ENCODE peak calls at places on chromosomes 12 and 14, in eight cellular contexts. One of them, this sample, is unnamed.

GRCh38 chr14:98114122-98114895 is 1157.7 kb downstream of the BCL11B start:
- DNase-seq in T47D: no peak
- DNase-seq in activated T-helper 1 cell treated with anti-CD3 and anti-CD28 coated beads, Interleukin-2, amount 50 U/mL, for 16 hours: no peak
- DNase-seq in transverse colon: no peak
- DNase-seq in neural crest cell: no peak
- DNase-seq in activated T-cell treated with anti-CD3 and anti-CD28 coated beads for 1 hour: no peak
- DNase-seq in activated CD4-positive, alpha-beta T cell treated with anti-CD3 and anti-CD28 coated beads, Interleukin-2, amount 50 U/mL, for 1 hour: no peak
- DNase-seq in islet precursor cell: no peak
- DNase-seq in this sample: no peak

GRCh38 chr14:95652690-95653089 is 33.5 kb upstream of the TCL1B start:
- DNase-seq in T47D: no peak
- DNase-seq in activated T-helper 1 cell treated with anti-CD3 and anti-CD28 coated beads, Interleukin-2, amount 50 U/mL, for 16 hours: no peak
- DNase-seq in transverse colon: no peak
- DNase-seq in neural crest cell: no peak
- DNase-seq in activated T-cell treated with anti-CD3 and anti-CD28 coated beads for 1 hour: no peak
- DNase-seq in activated CD4-positive, alpha-beta T cell treated with anti-CD3 and anti-CD28 coated beads, Interleukin-2, amount 50 U/mL, for 1 hour: no peak
- DNase-seq in islet precursor cell: no peak
- DNase-seq in this sample: no peak

GRCh38 chr14:35300228-35300627 is 8.0 kb downstream of the PSMA6 start:
- DNase-seq in T47D: no peak
- DNase-seq in activated T-helper 1 cell treated with anti-CD3 and anti-CD28 coated beads, Interleukin-2, amount 50 U/mL, for 16 hours: no peak
- DNase-seq in transverse colon: no peak
- DNase-seq in neural crest cell: no peak
- DNase-seq in activated T-cell treated with anti-CD3 and anti-CD28 coated beads for 1 hour: no peak
- DNase-seq in activated CD4-positive, alpha-beta T cell treated with anti-CD3 and anti-CD28 coated beads, Interleukin-2, amount 50 U/mL, for 1 hour: no peak
- DNase-seq in islet precursor cell: no peak
- DNase-seq in this sample: no peak

GRCh38 chr14:68137704-68138619 is 318.4 kb downstream of the RAD51B start:
- DNase-seq in T47D: peak; percentile 98
- DNase-seq in activated T-helper 1 cell treated with anti-CD3 and anti-CD28 coated beads, Interleukin-2, amount 50 U/mL, for 16 hours: no peak
- DNase-seq in transverse colon: peak; percentile 36
- DNase-seq in neural crest cell: peak; percentile 61
- DNase-seq in activated T-cell treated with anti-CD3 and anti-CD28 coated beads for 1 hour: no peak
- DNase-seq in activated CD4-positive, alpha-beta T cell treated with anti-CD3 and anti-CD28 coated beads, Interleukin-2, amount 50 U/mL, for 1 hour: no peak
- DNase-seq in islet precursor cell: peak; percentile 99
- DNase-seq in this sample: peak; percentile 15

GRCh38 chr14:72777636-72778035 is 116.3 kb downstream of the DPF3 start:
- DNase-seq in T47D: no peak
- DNase-seq in activated T-helper 1 cell treated with anti-CD3 and anti-CD28 coated beads, Interleukin-2, amount 50 U/mL, for 16 hours: no peak
- DNase-seq in transverse colon: no peak
- DNase-seq in neural crest cell: no peak
- DNase-seq in activated T-cell treated with anti-CD3 and anti-CD28 coated beads for 1 hour: no peak
- DNase-seq in activated CD4-positive, alpha-beta T cell treated with anti-CD3 and anti-CD28 coated beads, Interleukin-2, amount 50 U/mL, for 1 hour: no peak
- DNase-seq in islet precursor cell: no peak
- DNase-seq in this sample: no peak

GRCh38 chr12:124517260-124518050 is 50.0 kb downstream of the NCOR2 start:
- DNase-seq in T47D: peak; percentile 82
- DNase-seq in activated T-helper 1 cell treated with anti-CD3 and anti-CD28 coated beads, Interleukin-2, amount 50 U/mL, for 16 hours: no peak
- DNase-seq in transverse colon: peak; percentile 70
- DNase-seq in neural crest cell: no peak
- DNase-seq in activated T-cell treated with anti-CD3 and anti-CD28 coated beads for 1 hour: no peak
- DNase-seq in activated CD4-positive, alpha-beta T cell treated with anti-CD3 and anti-CD28 coated beads, Interleukin-2, amount 50 U/mL, for 1 hour: no peak
- DNase-seq in islet precursor cell: no peak
- DNase-seq in this sample: no peak

GRCh38 chr12:80101126-80101525 is 1.8 kb downstream of the OTOGL start:
- DNase-seq in T47D: peak; percentile 37
- DNase-seq in activated T-helper 1 cell treated with anti-CD3 and anti-CD28 coated beads, Interleukin-2, amount 50 U/mL, for 16 hours: no peak
- DNase-seq in transverse colon: no peak
- DNase-seq in neural crest cell: no peak
- DNase-seq in activated T-cell treated with anti-CD3 and anti-CD28 coated beads for 1 hour: no peak
- DNase-seq in activated CD4-positive, alpha-beta T cell treated with anti-CD3 and anti-CD28 coated beads, Interleukin-2, amount 50 U/mL, for 1 hour: no peak
- DNase-seq in islet precursor cell: no peak
- DNase-seq in this sample: no peak

GRCh38 chr14:33369041-33369440 is 430.4 kb downstream of the NPAS3 start:
- DNase-seq in T47D: no peak
- DNase-seq in activated T-helper 1 cell treated with anti-CD3 and anti-CD28 coated beads, Interleukin-2, amount 50 U/mL, for 16 hours: no peak
- DNase-seq in transverse colon: no peak
- DNase-seq in neural crest cell: no peak
- DNase-seq in activated T-cell treated with anti-CD3 and anti-CD28 coated beads for 1 hour: no peak
- DNase-seq in activated CD4-positive, alpha-beta T cell treated with anti-CD3 and anti-CD28 coated beads, Interleukin-2, amount 50 U/mL, for 1 hour: no peak
- DNase-seq in islet precursor cell: no peak
- DNase-seq in this sample: no peak

GRCh38 chr12:52585951-52586350 is 12.3 kb upstream of the KRT74 start:
- DNase-seq in T47D: no peak
- DNase-seq in activated T-helper 1 cell treated with anti-CD3 and anti-CD28 coated beads, Interleukin-2, amount 50 U/mL, for 16 hours: peak; percentile 8
- DNase-seq in transverse colon: no peak
- DNase-seq in neural crest cell: no peak
- DNase-seq in activated T-cell treated with anti-CD3 and anti-CD28 coated beads for 1 hour: peak; percentile 40
- DNase-seq in activated CD4-positive, alpha-beta T cell treated with anti-CD3 and anti-CD28 coated beads, Interleukin-2, amount 50 U/mL, for 1 hour: peak; percentile 76
- DNase-seq in islet precursor cell: no peak
- DNase-seq in this sample: no peak

GRCh38 chr14:46451800-46452199 is 199.8 kb downstream of the RPL10L start:
- DNase-seq in T47D: no peak
- DNase-seq in activated T-helper 1 cell treated with anti-CD3 and anti-CD28 coated beads, Interleukin-2, amount 50 U/mL, for 16 hours: no peak
- DNase-seq in transverse colon: no peak
- DNase-seq in neural crest cell: no peak
- DNase-seq in activated T-cell treated with anti-CD3 and anti-CD28 coated beads for 1 hour: no peak
- DNase-seq in activated CD4-positive, alpha-beta T cell treated with anti-CD3 and anti-CD28 coated beads, Interleukin-2, amount 50 U/mL, for 1 hour: no peak
- DNase-seq in islet precursor cell: no peak
- DNase-seq in this sample: no peak

GRCh38 chr14:64758711-64759554 is 54.7 kb downstream of the PLEKHG3 start:
- DNase-seq in T47D: no peak
- DNase-seq in activated T-helper 1 cell treated with anti-CD3 and anti-CD28 coated beads, Interleukin-2, amount 50 U/mL, for 16 hours: no peak
- DNase-seq in transverse colon: no peak
- DNase-seq in neural crest cell: no peak
- DNase-seq in activated T-cell treated with anti-CD3 and anti-CD28 coated beads for 1 hour: no peak
- DNase-seq in activated CD4-positive, alpha-beta T cell treated with anti-CD3 and anti-CD28 coated beads, Interleukin-2, amount 50 U/mL, for 1 hour: no peak
- DNase-seq in islet precursor cell: peak; percentile 90
- DNase-seq in this sample: peak; percentile 36

GRCh38 chr14:92900660-92901059 is 22.3 kb upstream of the CHGA start:
- DNase-seq in T47D: no peak
- DNase-seq in activated T-helper 1 cell treated with anti-CD3 and anti-CD28 coated beads, Interleukin-2, amount 50 U/mL, for 16 hours: no peak
- DNase-seq in transverse colon: no peak
- DNase-seq in neural crest cell: no peak
- DNase-seq in activated T-cell treated with anti-CD3 and anti-CD28 coated beads for 1 hour: no peak
- DNase-seq in activated CD4-positive, alpha-beta T cell treated with anti-CD3 and anti-CD28 coated beads, Interleukin-2, amount 50 U/mL, for 1 hour: no peak
- DNase-seq in islet precursor cell: no peak
- DNase-seq in this sample: no peak

GRCh38 chr14:56952766-56953473 is 142.6 kb upstream of the OTX2 start:
- DNase-seq in T47D: no peak
- DNase-seq in activated T-helper 1 cell treated with anti-CD3 and anti-CD28 coated beads, Interleukin-2, amount 50 U/mL, for 16 hours: no peak
- DNase-seq in transverse colon: no peak
- DNase-seq in neural crest cell: no peak
- DNase-seq in activated T-cell treated with anti-CD3 and anti-CD28 coated beads for 1 hour: no peak
- DNase-seq in activated CD4-positive, alpha-beta T cell treated with anti-CD3 and anti-CD28 coated beads, Interleukin-2, amount 50 U/mL, for 1 hour: no peak
- DNase-seq in islet precursor cell: no peak
- DNase-seq in this sample: no peak

GRCh38 chr12:114774181-114774580 is 90.2 kb upstream of the TBX3 start:
- DNase-seq in T47D: no peak
- DNase-seq in activated T-helper 1 cell treated with anti-CD3 and anti-CD28 coated beads, Interleukin-2, amount 50 U/mL, for 16 hours: no peak
- DNase-seq in transverse colon: no peak
- DNase-seq in neural crest cell: no peak
- DNase-seq in activated T-cell treated with anti-CD3 and anti-CD28 coated beads for 1 hour: no peak
- DNase-seq in activated CD4-positive, alpha-beta T cell treated with anti-CD3 and anti-CD28 coated beads, Interleukin-2, amount 50 U/mL, for 1 hour: no peak
- DNase-seq in islet precursor cell: peak; percentile 99
- DNase-seq in this sample: no peak

GRCh38 chr12:59548930-59549329 is 46.9 kb upstream of the SLC16A7 start:
- DNase-seq in T47D: no peak
- DNase-seq in activated T-helper 1 cell treated with anti-CD3 and anti-CD28 coated beads, Interleukin-2, amount 50 U/mL, for 16 hours: no peak
- DNase-seq in transverse colon: no peak
- DNase-seq in neural crest cell: no peak
- DNase-seq in activated T-cell treated with anti-CD3 and anti-CD28 coated beads for 1 hour: no peak
- DNase-seq in activated CD4-positive, alpha-beta T cell treated with anti-CD3 and anti-CD28 coated beads, Interleukin-2, amount 50 U/mL, for 1 hour: no peak
- DNase-seq in islet precursor cell: no peak
- DNase-seq in this sample: no peak

GRCh38 chr12:52121848-52122838 is 42.6 kb downstream of the SMIM41 start:
- DNase-seq in T47D: peak; percentile 75
- DNase-seq in activated T-helper 1 cell treated with anti-CD3 and anti-CD28 coated beads, Interleukin-2, amount 50 U/mL, for 16 hours: peak; percentile 35
- DNase-seq in transverse colon: peak; percentile 69
- DNase-seq in neural crest cell: peak; percentile 71
- DNase-seq in activated T-cell treated with anti-CD3 and anti-CD28 coated beads for 1 hour: peak; percentile 59
- DNase-seq in activated CD4-positive, alpha-beta T cell treated with anti-CD3 and anti-CD28 coated beads, Interleukin-2, amount 50 U/mL, for 1 hour: peak; percentile 68
- DNase-seq in islet precursor cell: peak; percentile 87
- DNase-seq in this sample: peak; percentile 74

GRCh38 chr14:89276424-89276975 is 140.5 kb downstream of the FOXN3 start:
- DNase-seq in T47D: no peak
- DNase-seq in activated T-helper 1 cell treated with anti-CD3 and anti-CD28 coated beads, Interleukin-2, amount 50 U/mL, for 16 hours: peak; percentile 14
- DNase-seq in transverse colon: peak; percentile 33
- DNase-seq in neural crest cell: no peak
- DNase-seq in activated T-cell treated with anti-CD3 and anti-CD28 coated beads for 1 hour: no peak
- DNase-seq in activated CD4-positive, alpha-beta T cell treated with anti-CD3 and anti-CD28 coated beads, Interleukin-2, amount 50 U/mL, for 1 hour: no peak
- DNase-seq in islet precursor cell: peak; percentile 77
- DNase-seq in this sample: no peak

GRCh38 chr12:111219440-111219839 is 149.5 kb downstream of the PHETA1 start:
- DNase-seq in T47D: no peak
- DNase-seq in activated T-helper 1 cell treated with anti-CD3 and anti-CD28 coated beads, Interleukin-2, amount 50 U/mL, for 16 hours: no peak
- DNase-seq in transverse colon: no peak
- DNase-seq in neural crest cell: no peak
- DNase-seq in activated T-cell treated with anti-CD3 and anti-CD28 coated beads for 1 hour: no peak
- DNase-seq in activated CD4-positive, alpha-beta T cell treated with anti-CD3 and anti-CD28 coated beads, Interleukin-2, amount 50 U/mL, for 1 hour: no peak
- DNase-seq in islet precursor cell: no peak
- DNase-seq in this sample: no peak

GRCh38 chr14:89212386-89213235 is 204.4 kb downstream of the FOXN3 start:
- DNase-seq in T47D: peak; percentile 28
- DNase-seq in activated T-helper 1 cell treated with anti-CD3 and anti-CD28 coated beads, Interleukin-2, amount 50 U/mL, for 16 hours: no peak
- DNase-seq in transverse colon: no peak
- DNase-seq in neural crest cell: no peak
- DNase-seq in activated T-cell treated with anti-CD3 and anti-CD28 coated beads for 1 hour: no peak
- DNase-seq in activated CD4-positive, alpha-beta T cell treated with anti-CD3 and anti-CD28 coated beads, Interleukin-2, amount 50 U/mL, for 1 hour: no peak
- DNase-seq in islet precursor cell: peak; percentile 73
- DNase-seq in this sample: no peak

GRCh38 chr14:62269204-62269603 is 507.0 kb downstream of the SNAPC1 start:
- DNase-seq in T47D: no peak
- DNase-seq in activated T-helper 1 cell treated with anti-CD3 and anti-CD28 coated beads, Interleukin-2, amount 50 U/mL, for 16 hours: no peak
- DNase-seq in transverse colon: no peak
- DNase-seq in neural crest cell: no peak
- DNase-seq in activated T-cell treated with anti-CD3 and anti-CD28 coated beads for 1 hour: no peak
- DNase-seq in activated CD4-positive, alpha-beta T cell treated with anti-CD3 and anti-CD28 coated beads, Interleukin-2, amount 50 U/mL, for 1 hour: no peak
- DNase-seq in islet precursor cell: no peak
- DNase-seq in this sample: no peak

GRCh38 chr12:106918746-106919145 is 37.0 kb upstream of the TMEM263 start:
- DNase-seq in T47D: peak; percentile 42
- DNase-seq in activated T-helper 1 cell treated with anti-CD3 and anti-CD28 coated beads, Interleukin-2, amount 50 U/mL, for 16 hours: no peak
- DNase-seq in transverse colon: no peak
- DNase-seq in neural crest cell: peak; percentile 28
- DNase-seq in activated T-cell treated with anti-CD3 and anti-CD28 coated beads for 1 hour: no peak
- DNase-seq in activated CD4-positive, alpha-beta T cell treated with anti-CD3 and anti-CD28 coated beads, Interleukin-2, amount 50 U/mL, for 1 hour: no peak
- DNase-seq in islet precursor cell: no peak
- DNase-seq in this sample: peak; percentile 56

GRCh38 chr14:95260537-95261440 is 58.9 kb downstream of the CLMN start:
- DNase-seq in T47D: no peak
- DNase-seq in activated T-helper 1 cell treated with anti-CD3 and anti-CD28 coated beads, Interleukin-2, amount 50 U/mL, for 16 hours: no peak
- DNase-seq in transverse colon: no peak
- DNase-seq in neural crest cell: no peak
- DNase-seq in activated T-cell treated with anti-CD3 and anti-CD28 coated beads for 1 hour: no peak
- DNase-seq in activated CD4-positive, alpha-beta T cell treated with anti-CD3 and anti-CD28 coated beads, Interleukin-2, amount 50 U/mL, for 1 hour: no peak
- DNase-seq in islet precursor cell: no peak
- DNase-seq in this sample: no peak

GRCh38 chr12:53061404-53062010 is 11.6 kb downstream of the TNS2 start:
- DNase-seq in T47D: peak; percentile 88
- DNase-seq in activated T-helper 1 cell treated with anti-CD3 and anti-CD28 coated beads, Interleukin-2, amount 50 U/mL, for 16 hours: no peak
- DNase-seq in transverse colon: peak; percentile 78
- DNase-seq in neural crest cell: no peak
- DNase-seq in activated T-cell treated with anti-CD3 and anti-CD28 coated beads for 1 hour: no peak
- DNase-seq in activated CD4-positive, alpha-beta T cell treated with anti-CD3 and anti-CD28 coated beads, Interleukin-2, amount 50 U/mL, for 1 hour: no peak
- DNase-seq in islet precursor cell: no peak
- DNase-seq in this sample: peak; percentile 67

GRCh38 chr14:77120771-77121743 is 20.5 kb downstream of the ZDHHC22 start:
- DNase-seq in T47D: no peak
- DNase-seq in activated T-helper 1 cell treated with anti-CD3 and anti-CD28 coated beads, Interleukin-2, amount 50 U/mL, for 16 hours: peak; percentile 29
- DNase-seq in transverse colon: peak; percentile 59
- DNase-seq in neural crest cell: no peak
- DNase-seq in activated T-cell treated with anti-CD3 and anti-CD28 coated beads for 1 hour: no peak
- DNase-seq in activated CD4-positive, alpha-beta T cell treated with anti-CD3 and anti-CD28 coated beads, Interleukin-2, amount 50 U/mL, for 1 hour: no peak
- DNase-seq in islet precursor cell: no peak
- DNase-seq in this sample: no peak

GRCh38 chr12:31323466-31324115 is 2.4 kb downstream of the SINHCAF start:
- DNase-seq in T47D: no peak
- DNase-seq in activated T-helper 1 cell treated with anti-CD3 and anti-CD28 coated beads, Interleukin-2, amount 50 U/mL, for 16 hours: peak; percentile 30
- DNase-seq in transverse colon: peak; percentile 57
- DNase-seq in neural crest cell: no peak
- DNase-seq in activated T-cell treated with anti-CD3 and anti-CD28 coated beads for 1 hour: no peak
- DNase-seq in activated CD4-positive, alpha-beta T cell treated with anti-CD3 and anti-CD28 coated beads, Interleukin-2, amount 50 U/mL, for 1 hour: peak; percentile 56
- DNase-seq in islet precursor cell: no peak
- DNase-seq in this sample: peak; percentile 32

GRCh38 chr12:132322206-132323132 is 6.9 kb downstream of the GALNT9 start:
- DNase-seq in T47D: no peak
- DNase-seq in activated T-helper 1 cell treated with anti-CD3 and anti-CD28 coated beads, Interleukin-2, amount 50 U/mL, for 16 hours: no peak
- DNase-seq in transverse colon: no peak
- DNase-seq in neural crest cell: no peak
- DNase-seq in activated T-cell treated with anti-CD3 and anti-CD28 coated beads for 1 hour: no peak
- DNase-seq in activated CD4-positive, alpha-beta T cell treated with anti-CD3 and anti-CD28 coated beads, Interleukin-2, amount 50 U/mL, for 1 hour: no peak
- DNase-seq in islet precursor cell: no peak
- DNase-seq in this sample: no peak

GRCh38 chr12:62737615-62738014 is 197.3 kb downstream of the PPM1H start:
- DNase-seq in T47D: no peak
- DNase-seq in activated T-helper 1 cell treated with anti-CD3 and anti-CD28 coated beads, Interleukin-2, amount 50 U/mL, for 16 hours: no peak
- DNase-seq in transverse colon: no peak
- DNase-seq in neural crest cell: no peak
- DNase-seq in activated T-cell treated with anti-CD3 and anti-CD28 coated beads for 1 hour: no peak
- DNase-seq in activated CD4-positive, alpha-beta T cell treated with anti-CD3 and anti-CD28 coated beads, Interleukin-2, amount 50 U/mL, for 1 hour: no peak
- DNase-seq in islet precursor cell: no peak
- DNase-seq in this sample: no peak

GRCh38 chr12:118737985-118738540 is 243.3 kb upstream of the SRRM4 start:
- DNase-seq in T47D: no peak
- DNase-seq in activated T-helper 1 cell treated with anti-CD3 and anti-CD28 coated beads, Interleukin-2, amount 50 U/mL, for 16 hours: no peak
- DNase-seq in transverse colon: no peak
- DNase-seq in neural crest cell: no peak
- DNase-seq in activated T-cell treated with anti-CD3 and anti-CD28 coated beads for 1 hour: no peak
- DNase-seq in activated CD4-positive, alpha-beta T cell treated with anti-CD3 and anti-CD28 coated beads, Interleukin-2, amount 50 U/mL, for 1 hour: no peak
- DNase-seq in islet precursor cell: no peak
- DNase-seq in this sample: no peak

GRCh38 chr12:104143918-104144317 is 5.9 kb upstream of the NFYB start:
- DNase-seq in T47D: no peak
- DNase-seq in activated T-helper 1 cell treated with anti-CD3 and anti-CD28 coated beads, Interleukin-2, amount 50 U/mL, for 16 hours: no peak
- DNase-seq in transverse colon: no peak
- DNase-seq in neural crest cell: no peak
- DNase-seq in activated T-cell treated with anti-CD3 and anti-CD28 coated beads for 1 hour: no peak
- DNase-seq in activated CD4-positive, alpha-beta T cell treated with anti-CD3 and anti-CD28 coated beads, Interleukin-2, amount 50 U/mL, for 1 hour: no peak
- DNase-seq in islet precursor cell: no peak
- DNase-seq in this sample: no peak

GRCh38 chr14:22556021-22556989 is 32.7 kb downstream of the DAD1 start:
- DNase-seq in T47D: no peak
- DNase-seq in activated T-helper 1 cell treated with anti-CD3 and anti-CD28 coated beads, Interleukin-2, amount 50 U/mL, for 16 hours: peak; percentile 92
- DNase-seq in transverse colon: peak; percentile 88
- DNase-seq in neural crest cell: no peak
- DNase-seq in activated T-cell treated with anti-CD3 and anti-CD28 coated beads for 1 hour: peak; percentile 85
- DNase-seq in activated CD4-positive, alpha-beta T cell treated with anti-CD3 and anti-CD28 coated beads, Interleukin-2, amount 50 U/mL, for 1 hour: peak; percentile 94
- DNase-seq in islet precursor cell: no peak
- DNase-seq in this sample: no peak

GRCh38 chr14:96445844-96446710 is 54.1 kb downstream of the AK7 start:
- DNase-seq in T47D: peak; percentile 11
- DNase-seq in activated T-helper 1 cell treated with anti-CD3 and anti-CD28 coated beads, Interleukin-2, amount 50 U/mL, for 16 hours: no peak
- DNase-seq in transverse colon: no peak
- DNase-seq in neural crest cell: no peak
- DNase-seq in activated T-cell treated with anti-CD3 and anti-CD28 coated beads for 1 hour: no peak
- DNase-seq in activated CD4-positive, alpha-beta T cell treated with anti-CD3 and anti-CD28 coated beads, Interleukin-2, amount 50 U/mL, for 1 hour: no peak
- DNase-seq in islet precursor cell: no peak
- DNase-seq in this sample: no peak

GRCh38 chr12:117671734-117672133 is 297.1 kb downstream of the KSR2 start:
- DNase-seq in T47D: peak; percentile 79
- DNase-seq in activated T-helper 1 cell treated with anti-CD3 and anti-CD28 coated beads, Interleukin-2, amount 50 U/mL, for 16 hours: no peak
- DNase-seq in transverse colon: no peak
- DNase-seq in neural crest cell: peak; percentile 33
- DNase-seq in activated T-cell treated with anti-CD3 and anti-CD28 coated beads for 1 hour: no peak
- DNase-seq in activated CD4-positive, alpha-beta T cell treated with anti-CD3 and anti-CD28 coated beads, Interleukin-2, amount 50 U/mL, for 1 hour: no peak
- DNase-seq in islet precursor cell: peak; percentile 93
- DNase-seq in this sample: peak; percentile 23

GRCh38 chr12:52655720-52656124 is 3.7 kb upstream of the KRT2 start:
- DNase-seq in T47D: peak; percentile 61
- DNase-seq in activated T-helper 1 cell treated with anti-CD3 and anti-CD28 coated beads, Interleukin-2, amount 50 U/mL, for 16 hours: no peak
- DNase-seq in transverse colon: no peak
- DNase-seq in neural crest cell: no peak
- DNase-seq in activated T-cell treated with anti-CD3 and anti-CD28 coated beads for 1 hour: no peak
- DNase-seq in activated CD4-positive, alpha-beta T cell treated with anti-CD3 and anti-CD28 coated beads, Interleukin-2, amount 50 U/mL, for 1 hour: no peak
- DNase-seq in islet precursor cell: peak; percentile 53
- DNase-seq in this sample: no peak

GRCh38 chr14:103134919-103135318 is 11.7 kb downstream of the TNFAIP2 start:
- DNase-seq in T47D: no peak
- DNase-seq in activated T-helper 1 cell treated with anti-CD3 and anti-CD28 coated beads, Interleukin-2, amount 50 U/mL, for 16 hours: no peak
- DNase-seq in transverse colon: no peak
- DNase-seq in neural crest cell: no peak
- DNase-seq in activated T-cell treated with anti-CD3 and anti-CD28 coated beads for 1 hour: no peak
- DNase-seq in activated CD4-positive, alpha-beta T cell treated with anti-CD3 and anti-CD28 coated beads, Interleukin-2, amount 50 U/mL, for 1 hour: no peak
- DNase-seq in islet precursor cell: no peak
- DNase-seq in this sample: no peak